ENCODE peak calls at places on chromosomes 7 and 10, in ten cellular contexts. V is CD8-positive, alpha-beta T cell; B is naive thymus-derived CD4-positive, alpha-beta T cell; I is PC-3; F is GM23248; T is PC-9; M is neuronal stem cell; Y is adipocyte; O is mucosa of descending colon; K is aorta. Q is an unnamed sample.
A peak's percentile ranks its signal among the peaks of the same experiment; 100 is the strongest.

GRCh38 chr7:80929619-80930018 is 10.8 kb upstream of the SEMA3C start:
- DNase-seq in Y (no peak), T (no peak), V (no peak), B (no peak), M (no peak), F (peak; percentile 72), K (no peak), O (no peak), I (peak; percentile 76), Q (no peak)

GRCh38 chr10:26779176-26779860 is 81.4 kb downstream of the ABI1 start:
- DNase-seq in I (no peak), Y (no peak), B (no peak), V (no peak), F (no peak), O (no peak), M (no peak), K (no peak), T (no peak), Q (no peak)

GRCh38 chr7:142616842-142617241 is 132.4 kb upstream of the PRSS1 start:
- DNase-seq in O (no peak), K (no peak), Y (no peak), T (no peak), I (no peak), M (no peak), V (no peak), B (no peak), F (no peak), Q (no peak)

GRCh38 chr10:48776005-48776522 is 91.4 kb downstream of the WDFY4 start:
- DNase-seq in Y (no peak), T (no peak), F (no peak), O (no peak), I (no peak), K (no peak), B (no peak), V (no peak), M (no peak), Q (no peak)

GRCh38 chr10:59333731-59334130 is 28.6 kb downstream of the FAM13C start:
- DNase-seq in T (no peak), B (no peak), M (no peak), Y (peak; percentile 7), V (no peak), O (no peak), F (no peak), K (no peak), I (no peak), Q (no peak)

GRCh38 chr7:45972629-45973312 is 51.7 kb upstream of the IGFBP3 start:
- DNase-seq in B (no peak), Y (no peak), K (no peak), V (no peak), T (no peak), M (no peak), F (no peak), I (no peak), O (no peak), Q (no peak)

GRCh38 chr7:32093415-32094408 is 23.5 kb upstream of the PDE1C start:
- DNase-seq in O (no peak), M (no peak), K (peak; percentile 74), F (peak; percentile 96), B (no peak), Y (peak; percentile 97), T (no peak), I (peak; percentile 96), V (no peak), Q (no peak)

GRCh38 chr7:30430777-30431176 is 47.8 kb downstream of the NOD1 start:
- DNase-seq in T (no peak), F (no peak), M (no peak), I (no peak), K (no peak), O (no peak), Y (no peak), B (no peak), V (no peak), Q (no peak)

GRCh38 chr7:25662881-25663588 is 434.7 kb upstream of the NPVF start:
- DNase-seq in V (no peak), F (no peak), O (no peak), T (no peak), B (no peak), K (no peak), Y (no peak), I (no peak), M (no peak), Q (no peak)

GRCh38 chr7:158021836-158022235 is 565.8 kb downstream of the PTPRN2 start:
- DNase-seq in K (no peak), Y (no peak), O (no peak), B (no peak), V (no peak), I (no peak), F (no peak), M (no peak), T (no peak), Q (no peak)

GRCh38 chr7:36880108-36880507 is 155.8 kb upstream of the AOAH start:
- DNase-seq in F (no peak), Y (no peak), V (no peak), K (no peak), I (no peak), T (no peak), B (no peak), O (no peak), M (no peak), Q (no peak)

GRCh38 chr10:112525215-112525614 is 78.2 kb downstream of the VTI1A start:
- DNase-seq in K (no peak), B (no peak), Y (peak; percentile 25), T (no peak), F (peak; percentile 44), M (no peak), O (no peak), V (no peak), I (peak; percentile 13), Q (no peak)

GRCh38 chr7:50626286-50626685 is 61.1 kb upstream of the DDC start:
- DNase-seq in I (no peak), B (no peak), K (no peak), V (no peak), F (no peak), O (no peak), T (no peak), Y (no peak), M (no peak), Q (no peak)
- H3K4me1 ChIP-seq in I (no peaks in the 10 kb centered on the region), B (no peaks in the 10 kb centered on the region), K (peaks cover 14% of the 10 kb centered on the region), V (no peaks in the 10 kb centered on the region), F (no peaks in the 10 kb centered on the region), O (no peaks in the 10 kb centered on the region), T (no peaks in the 10 kb centered on the region), Y (no peaks in the 10 kb centered on the region), M (peaks cover 7% of the 10 kb centered on the region), Q (no peaks in the 10 kb centered on the region)

GRCh38 chr10:60423920-60424319 is 34.2 kb upstream of the ANK3 start:
- DNase-seq in M (no peak), T (no peak), B (no peak), O (no peak), Y (no peak), F (peak; percentile 48), K (no peak), I (peak; percentile 82), V (no peak), Q (no peak)
- H3K4me1 ChIP-seq in M (no peaks in the 10 kb centered on the region), T (peaks cover 38% of the 10 kb centered on the region), B (no peaks in the 10 kb centered on the region), O (no peaks in the 10 kb centered on the region), Y (peaks cover 45% of the 10 kb centered on the region), F (peaks cover 54% of the 10 kb centered on the region), K (no peaks in the 10 kb centered on the region), I (peaks cover 68% of the 10 kb centered on the region), V (no peaks in the 10 kb centered on the region), Q (no peaks in the 10 kb centered on the region)

GRCh38 chr7:16650266-16650665 is 4.3 kb downstream of the BZW2 start:
- DNase-seq in F (no peak), K (no peak), V (no peak), Y (no peak), M (no peak), O (no peak), B (no peak), T (no peak), I (no peak), Q (no peak)

GRCh38 chr7:16652888-16653287 is 6.9 kb downstream of the BZW2 start:
- DNase-seq in Y (no peak), O (no peak), K (no peak), F (no peak), T (peak; percentile 65), I (peak; percentile 71), B (no peak), M (no peak), V (no peak), Q (no peak)

GRCh38 chr7:16652255-16652583 is 6.2 kb downstream of the BZW2 start:
- DNase-seq in M (no peak), V (no peak), F (no peak), K (no peak), O (no peak), I (no peak), B (no peak), T (no peak), Y (no peak), Q (no peak)

GRCh38 chr7:16649196-16649595 is 3.2 kb downstream of the BZW2 start:
- DNase-seq in Y (peak; percentile 46), T (no peak), O (no peak), K (no peak), F (peak; percentile 29), I (peak; percentile 74), M (no peak), V (no peak), B (no peak), Q (no peak)

DNA sequence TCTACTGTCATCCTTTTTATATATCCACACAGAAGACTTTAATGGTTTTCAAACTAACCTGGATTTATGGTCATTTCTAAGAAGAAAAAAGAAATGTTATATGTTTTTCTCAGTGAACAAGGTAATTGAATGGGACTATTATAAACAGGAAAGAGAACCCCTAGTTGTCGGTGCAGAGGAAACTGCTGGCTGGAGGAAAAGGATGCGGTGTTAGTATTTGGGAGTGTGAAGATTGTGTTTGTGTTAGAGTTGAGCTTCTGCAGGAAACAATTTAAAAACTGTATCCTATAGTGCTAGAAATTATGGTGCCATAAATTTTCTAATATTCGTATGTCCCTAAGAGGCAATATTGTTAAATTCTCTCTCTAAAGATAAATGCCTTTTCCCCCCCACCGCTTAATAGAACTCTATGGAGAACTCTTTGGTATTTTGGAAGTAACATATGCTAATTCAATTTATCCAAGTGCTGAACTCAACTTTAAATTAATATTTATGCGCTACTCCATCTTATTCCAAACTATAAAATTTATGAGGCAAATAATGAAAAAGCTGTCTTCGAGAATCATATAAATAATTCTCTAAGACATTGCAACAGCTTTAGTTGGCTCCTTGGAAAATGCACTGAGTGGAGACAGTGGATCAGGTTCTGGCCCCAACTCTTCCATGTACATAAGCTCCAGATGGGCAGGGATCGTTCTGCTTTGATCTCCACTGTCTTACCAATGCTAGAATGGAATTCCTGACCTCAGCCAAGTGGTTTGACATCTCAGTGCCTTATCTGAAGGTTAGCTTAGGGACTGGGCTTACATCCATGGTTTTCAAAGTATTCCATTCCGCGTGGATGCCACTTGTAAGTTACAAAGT is 5.6 kb downstream of the BZW2 start:
- DNase-seq in T (no peak), Y (no peak), K (no peak), O (no peak), V (no peak), B (no peak), I (no peak), F (no peak), M (no peak), Q (no peak)
- H3K4me1 ChIP-seq in T (peaks cover 59% of the 10 kb centered on the region), Y (peaks cover 14% of the 10 kb centered on the region), K (peaks cover 2% of the 10 kb centered on the region), O (peaks cover 7% of the 10 kb centered on the region), V (peaks cover 43% of the 10 kb centered on the region), B (peaks cover 28% of the 10 kb centered on the region), I (peaks cover 44% of the 10 kb centered on the region), F (peaks cover 23% of the 10 kb centered on the region), M (peaks cover 8% of the 10 kb centered on the region), Q (peaks cover 9% of the 10 kb centered on the region)

DNA sequence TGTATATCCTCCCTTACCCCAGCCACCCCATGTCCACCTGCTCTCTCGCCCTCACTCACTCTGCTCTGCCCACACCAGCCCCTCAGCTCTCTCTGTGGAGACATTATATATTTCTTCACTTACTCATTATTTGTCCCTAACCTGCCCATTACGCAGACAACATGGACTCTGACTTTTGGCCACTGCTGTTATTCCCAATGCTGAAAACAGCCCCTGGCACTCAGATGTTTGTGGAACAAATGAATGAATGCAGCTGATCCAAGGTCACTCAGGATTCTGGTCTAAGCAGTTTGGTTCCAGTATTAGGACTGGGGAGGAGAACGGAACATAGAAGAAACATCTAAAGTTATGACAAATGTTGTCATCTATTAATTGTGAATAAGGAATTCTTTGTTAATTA is 26.7 kb downstream of the GNA12 start:
- DNase-seq in M (no peak), V (no peak), O (no peak), T (no peak), Y (no peak), K (no peak), B (no peak), I (no peak), F (no peak), Q (no peak)
- H3K4me1 ChIP-seq in M (peaks cover 24% of the 10 kb centered on the region), V (no peaks in the 10 kb centered on the region), O (peaks cover 16% of the 10 kb centered on the region), T (peaks cover 67% of the 10 kb centered on the region), Y (peaks cover 75% of the 10 kb centered on the region), K (no peaks in the 10 kb centered on the region), B (no peaks in the 10 kb centered on the region), I (peaks cover 36% of the 10 kb centered on the region), F (peaks cover 30% of the 10 kb centered on the region), Q (no peaks in the 10 kb centered on the region)

Q was measured in effector memory CD4-positive, alpha-beta T cell.